ENCODE peak calls at places on chromosomes 5 and 9, in five cellular contexts. One of them, this sample, is unnamed.

GRCh38 chr9:112120046-112120373 is 55.1 kb downstream of the SUSD1 start:
- DNase-seq in H1: no peak
- DNase-seq in SK-N-SH: no peak
- DNase-seq in HepG2: no peak
- DNase-seq in GM12878: no peak
- DNase-seq in this sample: no peak

GRCh38 chr5:144944936-144945335 is 774.3 kb downstream of the KCTD16 start:
- DNase-seq in H1: no peak
- DNase-seq in SK-N-SH: peak; percentile 24
- DNase-seq in HepG2: no peak
- DNase-seq in GM12878: no peak
- DNase-seq in this sample: no peak

GRCh38 chr9:111102793-111103474 is 64.7 kb upstream of the LPAR1 start:
- DNase-seq in H1: no peak
- DNase-seq in SK-N-SH: no peak
- DNase-seq in HepG2: no peak
- DNase-seq in GM12878: no peak
- DNase-seq in this sample: no peak

GRCh38 chr9:131815971-131816873 is 76.3 kb upstream of the RAPGEF1 start:
- DNase-seq in H1: no peak
- DNase-seq in SK-N-SH: no peak
- DNase-seq in HepG2: no peak
- DNase-seq in GM12878: no peak
- DNase-seq in this sample: peak; percentile 68

GRCh38 chr9:127955294-127956015 is 17.8 kb upstream of the DPM2 start:
- DNase-seq in H1: no peak
- DNase-seq in SK-N-SH: peak; percentile 79
- DNase-seq in HepG2: peak; percentile 93
- DNase-seq in GM12878: no peak
- DNase-seq in this sample: peak; percentile 98

GRCh38 chr9:124016152-124017063 is 4.8 kb downstream of the LHX2 start:
- DNase-seq in H1: no peak
- DNase-seq in SK-N-SH: no peak
- DNase-seq in HepG2: no peak
- DNase-seq in GM12878: no peak
- DNase-seq in this sample: no peak

GRCh38 chr9:4691794-4692193 is 12.4 kb downstream of the CDC37L1 start:
- DNase-seq in H1: no peak
- DNase-seq in SK-N-SH: no peak
- DNase-seq in HepG2: no peak
- DNase-seq in GM12878: no peak
- DNase-seq in this sample: no peak

GRCh38 chr5:64767959-64768357 is 533 bp downstream of the SREK1IP1 start:
- DNase-seq in H1: no peak
- DNase-seq in SK-N-SH: no peak
- DNase-seq in HepG2: peak; percentile 3
- DNase-seq in GM12878: no peak
- DNase-seq in this sample: no peak

GRCh38 chr9:135074354-135075233 is 12.9 kb upstream of the OLFM1 start:
- DNase-seq in H1: no peak
- DNase-seq in SK-N-SH: no peak
- DNase-seq in HepG2: no peak
- DNase-seq in GM12878: no peak
- DNase-seq in this sample: no peak

GRCh38 chr9:91837982-91838731 is 111.9 kb downstream of the ROR2 start:
- DNase-seq in H1: no peak
- DNase-seq in SK-N-SH: no peak
- DNase-seq in HepG2: no peak
- DNase-seq in GM12878: no peak
- DNase-seq in this sample: peak; percentile 50

GRCh38 chr5:179345429-179346321 is at the start of gene ADAMTS2:
- DNase-seq in H1: no peak
- DNase-seq in SK-N-SH: peak; percentile 92
- DNase-seq in HepG2: no peak
- DNase-seq in GM12878: no peak
- DNase-seq in this sample: peak; percentile 50

GRCh38 chr5:111461261-111461671 is 51.1 kb downstream of the STARD4 start:
- DNase-seq in H1: peak; percentile 36
- DNase-seq in SK-N-SH: peak; percentile 53
- DNase-seq in HepG2: no peak
- DNase-seq in GM12878: no peak
- DNase-seq in this sample: peak; percentile 31

GRCh38 chr5:165227515-165227914 is 1722.1 kb downstream of the MAT2B start:
- DNase-seq in H1: no peak
- DNase-seq in SK-N-SH: no peak
- DNase-seq in HepG2: no peak
- DNase-seq in GM12878: no peak
- DNase-seq in this sample: no peak

GRCh38 chr5:139634541-139634940 is 13.6 kb upstream of the CXXC5 start:
- DNase-seq in H1: no peak
- DNase-seq in SK-N-SH: no peak
- DNase-seq in HepG2: no peak
- DNase-seq in GM12878: no peak
- DNase-seq in this sample: no peak

GRCh38 chr5:139739612-139739974 is 56.0 kb upstream of the PSD2 start:
- DNase-seq in H1: no peak
- DNase-seq in SK-N-SH: no peak
- DNase-seq in HepG2: no peak
- DNase-seq in GM12878: no peak
- DNase-seq in this sample: no peak

GRCh38 chr9:87324613-87325194 is 173.0 kb upstream of the DAPK1 start:
- DNase-seq in H1: no peak
- DNase-seq in SK-N-SH: peak; percentile 64
- DNase-seq in HepG2: peak; percentile 50
- DNase-seq in GM12878: peak; percentile 5
- DNase-seq in this sample: peak; percentile 7

GRCh38 chr5:94893404-94894145 is 275.1 kb downstream of the SLF1 start:
- DNase-seq in H1: no peak
- DNase-seq in SK-N-SH: peak; percentile 47
- DNase-seq in HepG2: no peak
- DNase-seq in GM12878: no peak
- DNase-seq in this sample: peak; percentile 45

GRCh38 chr9:131402073-131402472 is 8.2 kb downstream of the PRRC2B start:
- DNase-seq in H1: no peak
- DNase-seq in SK-N-SH: no peak
- DNase-seq in HepG2: no peak
- DNase-seq in GM12878: no peak
- DNase-seq in this sample: peak; percentile 44

GRCh38 chr9:98009926-98010325 is 26.8 kb downstream of the ANP32B start:
- DNase-seq in H1: no peak
- DNase-seq in SK-N-SH: no peak
- DNase-seq in HepG2: no peak
- DNase-seq in GM12878: no peak
- DNase-seq in this sample: no peak

GRCh38 chr5:140925806-140926205 is 293 bp upstream of the PCDHAC1 start:
- DNase-seq in H1: no peak
- DNase-seq in SK-N-SH: no peak
- DNase-seq in HepG2: no peak
- DNase-seq in GM12878: no peak
- DNase-seq in this sample: peak; percentile 16

GRCh38 chr9:96449522-96449843 is 486 bp upstream of the HABP4 start:
- DNase-seq in H1: peak; percentile 13
- DNase-seq in SK-N-SH: no peak
- DNase-seq in HepG2: no peak
- DNase-seq in GM12878: no peak
- DNase-seq in this sample: no peak

GRCh38 chr9:85726737-85727136 is 15.0 kb downstream of the AGTPBP1 start:
- DNase-seq in H1: no peak
- DNase-seq in SK-N-SH: no peak
- DNase-seq in HepG2: no peak
- DNase-seq in GM12878: no peak
- DNase-seq in this sample: no peak

GRCh38 chr9:85727500-85727899 is 14.3 kb downstream of the AGTPBP1 start:
- DNase-seq in H1: no peak
- DNase-seq in SK-N-SH: no peak
- DNase-seq in HepG2: peak; percentile 29
- DNase-seq in GM12878: no peak
- DNase-seq in this sample: no peak

GRCh38 chr9:85717220-85717619 is 24.5 kb downstream of the AGTPBP1 start:
- DNase-seq in H1: no peak
- DNase-seq in SK-N-SH: no peak
- DNase-seq in HepG2: no peak
- DNase-seq in GM12878: no peak
- DNase-seq in this sample: no peak

DNA sequence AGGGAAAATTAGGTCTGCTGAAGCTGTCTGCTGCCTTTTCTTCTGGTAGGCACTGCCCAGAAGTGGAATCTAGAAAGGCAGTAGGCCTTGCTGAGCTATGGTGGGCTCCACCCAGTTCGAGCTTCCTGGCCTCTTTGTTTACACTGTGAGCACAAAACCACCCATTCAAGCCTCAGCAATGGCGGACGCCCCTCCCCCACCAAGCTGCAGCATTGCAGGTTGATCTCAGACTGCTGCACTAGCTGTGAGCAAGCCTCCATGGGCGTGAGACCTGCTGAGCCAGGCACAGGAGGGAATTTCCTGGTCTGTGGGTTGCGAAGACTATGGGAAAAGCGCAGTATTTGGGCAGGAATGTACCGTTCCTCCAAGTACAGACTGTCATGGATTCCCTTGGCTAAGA is 18.5 kb downstream of the AGTPBP1 start:
- DNase-seq in H1: peak; percentile 83
- DNase-seq in SK-N-SH: no peak
- DNase-seq in HepG2: peak; percentile 90
- DNase-seq in GM12878: no peak
- DNase-seq in this sample: no peak
- TF ChIP-seq JUND in H1: no peak
- TF ChIP-seq JUND in SK-N-SH: no peak
- TF ChIP-seq JUND in HepG2: no peak
- TF ChIP-seq JUND in GM12878: no peak
- TF ChIP-seq JUND in this sample: no peak

DNA sequence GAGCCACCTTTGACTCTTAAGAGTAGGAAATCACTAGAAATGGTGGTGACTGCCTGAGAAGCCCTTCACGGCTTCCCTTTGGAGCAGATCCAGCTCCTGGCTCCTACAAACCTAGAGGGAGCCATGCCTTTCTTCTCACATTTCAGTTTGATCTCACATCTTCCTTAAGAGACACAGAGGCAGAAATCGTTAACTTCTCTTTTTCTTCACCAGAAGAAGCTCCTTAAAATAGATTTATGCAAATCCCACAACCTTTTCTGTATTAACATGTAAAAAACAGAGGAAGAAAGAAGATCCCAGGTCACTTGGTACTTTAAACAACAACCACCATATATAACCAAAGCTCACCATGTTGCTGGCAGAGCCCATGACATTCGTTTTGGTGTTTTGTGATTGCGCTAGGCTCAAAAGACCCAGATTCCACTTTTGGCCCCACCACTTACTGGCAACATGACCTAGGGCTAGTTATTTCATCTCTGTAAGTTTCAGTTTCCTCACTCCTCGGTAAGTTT is 29.6 kb downstream of the PAX5 start:
- DNase-seq in H1: no peak
- DNase-seq in SK-N-SH: no peak
- DNase-seq in HepG2: no peak
- DNase-seq in GM12878: no peak
- DNase-seq in this sample: no peak
- TF ChIP-seq JUND in H1: no peak
- TF ChIP-seq JUND in SK-N-SH: no peak
- TF ChIP-seq JUND in HepG2: no peak
- TF ChIP-seq JUND in GM12878: no peak
- TF ChIP-seq JUND in this sample: no peak

DNA sequence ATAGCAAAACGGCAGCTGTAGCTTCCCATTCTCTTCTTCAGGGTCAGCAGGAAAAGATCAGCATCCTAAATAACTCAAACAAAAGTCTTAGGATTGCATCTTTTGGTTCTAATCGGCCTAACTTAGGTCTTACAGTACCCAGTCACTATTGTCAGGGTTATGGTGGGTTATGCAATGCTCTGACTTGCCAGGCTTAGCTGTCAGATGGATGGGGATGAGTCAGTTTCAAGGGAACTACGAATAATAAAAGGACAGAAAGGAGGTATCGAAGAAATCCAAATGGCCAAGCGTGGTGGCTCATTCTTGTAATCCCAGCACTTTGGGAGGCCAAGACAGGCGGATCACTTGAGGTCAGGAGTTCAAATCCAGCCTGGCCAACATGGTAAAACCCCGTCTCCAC is 46.5 kb downstream of the PPP1R2B start:
- DNase-seq in H1: no peak
- DNase-seq in SK-N-SH: no peak
- DNase-seq in HepG2: no peak
- DNase-seq in GM12878: no peak
- DNase-seq in this sample: no peak
- TF ChIP-seq JUND in H1: no peak
- TF ChIP-seq JUND in SK-N-SH: no peak
- TF ChIP-seq JUND in HepG2: no peak
- TF ChIP-seq JUND in GM12878: no peak
- TF ChIP-seq JUND in this sample: no peak

GRCh38 chr5:166624573-166624972 is 1666.9 kb upstream of the WWC1 start:
- DNase-seq in H1: no peak
- DNase-seq in SK-N-SH: no peak
- DNase-seq in HepG2: no peak
- DNase-seq in GM12878: no peak
- DNase-seq in this sample: no peak
- TF ChIP-seq JUND in H1: no peak
- TF ChIP-seq JUND in SK-N-SH: no peak
- TF ChIP-seq JUND in HepG2: no peak
- TF ChIP-seq JUND in GM12878: no peak
- TF ChIP-seq JUND in this sample: no peak

GRCh38 chr5:32754251-32754650 is 43.1 kb downstream of the NPR3 start:
- DNase-seq in H1: no peak
- DNase-seq in SK-N-SH: no peak
- DNase-seq in HepG2: no peak
- DNase-seq in GM12878: no peak
- DNase-seq in this sample: no peak

DNA sequence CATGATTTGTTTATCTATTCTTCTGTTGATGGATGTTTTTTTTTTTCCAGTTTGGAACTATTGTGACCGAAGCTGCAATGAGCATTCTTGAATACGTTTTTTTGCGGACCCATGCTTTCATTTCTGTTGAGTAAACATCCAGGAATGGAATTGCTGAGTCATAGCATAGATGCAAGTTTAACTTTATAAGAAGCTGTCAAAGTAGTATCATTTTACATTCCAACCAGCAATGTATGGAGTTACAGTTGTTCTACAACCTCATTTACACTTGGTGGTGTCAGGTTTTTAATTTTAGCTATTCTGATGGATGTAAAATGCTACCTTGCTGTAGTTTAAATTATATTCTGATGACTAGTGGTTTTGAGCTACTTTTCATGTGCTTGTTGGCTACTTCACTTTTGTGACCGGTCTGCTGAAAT is 49.0 kb downstream of the NPR3 start:
- DNase-seq in H1: no peak
- DNase-seq in SK-N-SH: no peak
- DNase-seq in HepG2: peak; percentile 19
- DNase-seq in GM12878: no peak
- DNase-seq in this sample: peak; percentile 35
- TF ChIP-seq JUND in H1: no peak
- TF ChIP-seq JUND in SK-N-SH: peak; percentile 70
- TF ChIP-seq JUND in HepG2: no peak
- TF ChIP-seq JUND in GM12878: no peak
- TF ChIP-seq JUND in this sample: no peak

GRCh38 chr9:14532716-14533115 is 160.5 kb downstream of the ZDHHC21 start:
- DNase-seq in H1: no peak
- DNase-seq in SK-N-SH: no peak
- DNase-seq in HepG2: peak; percentile 54
- DNase-seq in GM12878: no peak
- DNase-seq in this sample: no peak
- TF ChIP-seq JUND in H1: no peak
- TF ChIP-seq JUND in SK-N-SH: no peak
- TF ChIP-seq JUND in HepG2: no peak
- TF ChIP-seq JUND in GM12878: no peak
- TF ChIP-seq JUND in this sample: no peak

GRCh38 chr5:132503244-132503643 is 12.7 kb upstream of the IRF1 start:
- DNase-seq in H1: no peak
- DNase-seq in SK-N-SH: no peak
- DNase-seq in HepG2: no peak
- DNase-seq in GM12878: no peak
- DNase-seq in this sample: no peak
- TF ChIP-seq JUND in H1: no peak
- TF ChIP-seq JUND in SK-N-SH: no peak
- TF ChIP-seq JUND in HepG2: no peak
- TF ChIP-seq JUND in GM12878: no peak
- TF ChIP-seq JUND in this sample: no peak